ENCODE peak calls at places on chromosomes 5 and 9, in ten cellular contexts. T is OCI-LY7; F is activated T-cell treated with anti-CD3 and anti-CD28 coated beads, Interleukin-2, amount 50 U/mL, for 72 hours; R is foreskin fibroblast; L is 8988T; Q is cerebellar cortex; A is dorsolateral prefrontal cortex; I is hepatocyte; D is MCF 10A; S is hippocampal formation. W is an unnamed sample.
A peak's percentile ranks its signal among the peaks of the same experiment; 100 is the strongest.

GRCh38 chr9:113578877-113579269 is 115.3 kb downstream of the RGS3 start:
- DNase-seq in T (peak; percentile 90), F (peak; percentile 92), R (peak; percentile 94), L (peak; percentile 91), Q (no peak), A (no peak), I (peak; percentile 66), D (peak; percentile 94), S (no peak), W (peak; percentile 91)

GRCh38 chr5:137336565-137337120 is 162.5 kb downstream of the SPOCK1 start:
- DNase-seq in T (no peak), F (no peak), R (no peak), L (no peak), Q (no peak), A (no peak), I (no peak), D (no peak), S (no peak), W (no peak)

GRCh38 chr5:876398-877365 is 15.9 kb downstream of the BRD9 start:
- DNase-seq in T (no peak), F (no peak), R (no peak), L (no peak), Q (no peak), A (no peak), I (no peak), D (no peak), S (no peak), W (no peak)

GRCh38 chr9:116476935-116477381 is 210.1 kb upstream of the TRIM32 start:
- DNase-seq in T (no peak), F (no peak), R (no peak), L (no peak), Q (peak; percentile 15), A (no peak), I (peak; percentile 35), D (no peak), S (peak; percentile 22), W (no peak)

GRCh38 chr5:168047669-168048111 is 243.8 kb upstream of the WWC1 start:
- DNase-seq in T (no peak), F (no peak), R (no peak), L (no peak), Q (no peak), A (no peak), I (no peak), D (no peak), S (peak; percentile 18), W (no peak)

GRCh38 chr9:107019216-107019615 is 156.2 kb downstream of the ZNF462 start:
- DNase-seq in T (no peak), F (no peak), R (peak; percentile 62), L (no peak), Q (no peak), A (no peak), I (no peak), D (peak; percentile 41), S (no peak), W (peak; percentile 17)

GRCh38 chr9:137763271-137763955 is 114.2 kb upstream of the CACNA1B start:
- DNase-seq in T (no peak), F (no peak), R (no peak), L (no peak), Q (peak; percentile 42), A (no peak), I (no peak), D (no peak), S (no peak), W (no peak)

GRCh38 chr9:136438548-136438908 is 1.1 kb downstream of the INPP5E start:
- DNase-seq in T (peak; percentile 34), F (no peak), R (peak; percentile 6), L (no peak), Q (no peak), A (no peak), I (peak; percentile 44), D (peak; percentile 18), S (no peak), W (peak; percentile 6)

GRCh38 chr5:105042623-105043022 is 1480.0 kb upstream of the NUDT12 start:
- DNase-seq in T (no peak), F (no peak), R (no peak), L (no peak), Q (no peak), A (no peak), I (no peak), D (no peak), S (no peak), W (no peak)

GRCh38 chr9:34446468-34446891 is 11.9 kb downstream of the FAM219A start:
- DNase-seq in T (no peak), F (no peak), R (no peak), L (no peak), Q (no peak), A (no peak), I (no peak), D (no peak), S (no peak), W (no peak)

GRCh38 chr5:118551031-118551430 is 437.3 kb downstream of the DTWD2 start:
- DNase-seq in T (no peak), F (no peak), R (no peak), L (no peak), Q (no peak), A (no peak), I (no peak), D (peak; percentile 16), S (no peak), W (no peak)

GRCh38 chr9:4293293-4293931 is 6.5 kb downstream of the GLIS3 start:
- DNase-seq in T (no peak), F (no peak), R (peak; percentile 91), L (no peak), Q (no peak), A (no peak), I (peak; percentile 40), D (peak; percentile 81), S (no peak), W (peak; percentile 81)

GRCh38 chr5:5487961-5488360 is 65.5 kb downstream of the ICE1 start:
- DNase-seq in T (no peak), F (no peak), R (no peak), L (no peak), Q (no peak), A (no peak), I (no peak), D (no peak), S (no peak), W (no peak)

GRCh38 chr9:4318741-4319140 is 18.9 kb upstream of the GLIS3 start:
- DNase-seq in T (no peak), F (no peak), R (no peak), L (no peak), Q (no peak), A (no peak), I (no peak), D (no peak), S (no peak), W (no peak)

GRCh38 chr5:143641957-143642356 is 170.0 kb upstream of the HMHB1 start:
- DNase-seq in T (no peak), F (no peak), R (no peak), L (no peak), Q (no peak), A (no peak), I (no peak), D (no peak), S (no peak), W (no peak)

GRCh38 chr9:6495484-6495883 is 82.5 kb downstream of the UHRF2 start:
- DNase-seq in T (peak; percentile 7), F (no peak), R (no peak), L (no peak), Q (peak; percentile 6), A (no peak), I (no peak), D (peak; percentile 11), S (no peak), W (peak; percentile 6)

W was measured in PC-3.